ENCODE peak calls at places on chromosomes 7 and 10, in five cellular contexts. D is NCI-H774; F is right cardiac atrium; Y is T-helper 9 cell; B is naive thymus-derived CD4-positive, alpha-beta T cell. X is an unnamed sample.

GRCh38 chr10:51937736-51938135 is 238.3 kb upstream of the CSTF2T start:
- DNase-seq in D (no peak), F (no peak), Y (no peak), B (no peak), X (no peak)

GRCh38 chr7:111931958-111932357 is 274.2 kb downstream of the DOCK4 start:
- DNase-seq in D (no peak), F (no peak), Y (no peak), B (no peak), X (no peak)

GRCh38 chr7:135943266-135943889 is 33.8 kb downstream of the MTPN start:
- DNase-seq in D (no peak), F (no peak), Y (no peak), B (no peak), X (no peak)

GRCh38 chr10:11359849-11360248 is 251.6 kb downstream of the USP6NL start:
- DNase-seq in D (no peak), F (no peak), Y (no peak), B (no peak), X (no peak)

GRCh38 chr7:88224596-88225275 is 4.9 kb upstream of the SRI start:
- DNase-seq in D (no peak), F (no peak), Y (no peak), B (no peak), X (no peak)

GRCh38 chr10:93580824-93581223 is 14.4 kb downstream of the FFAR4 start:
- DNase-seq in D (no peak), F (no peak), Y (no peak), B (no peak), X (no peak)

GRCh38 chr7:44638611-44639557 is 32.5 kb downstream of the OGDH start:
- DNase-seq in D (no peak), F (peak; percentile 71), Y (peak; percentile 68), B (peak; percentile 29), X (no peak)

GRCh38 chr10:66025186-66025585 is 900.6 kb upstream of the LRRTM3 start:
- DNase-seq in D (no peak), F (no peak), Y (no peak), B (no peak), X (no peak)

GRCh38 chr7:41629711-41630111 is 73.2 kb downstream of the INHBA start:
- DNase-seq in D (no peak), F (no peak), Y (no peak), B (no peak), X (no peak)

X was measured in NCI-H1092.